ENCODE peak calls at places on chromosomes 2 and 18, in ten cellular contexts. One of them, this sample, is unnamed.
A peak's percentile ranks its signal among the peaks of the same experiment; 100 is the strongest.

GRCh38 chr2:62774555-62775366 is 69.2 kb downstream of the EHBP1 start:
- DNase-seq in breast epithelium: no peak
- DNase-seq in psoas muscle: no peak
- DNase-seq in spleen: no peak
- DNase-seq in AG04450: no peak
- DNase-seq in cardiac muscle cell: peak; percentile 57
- DNase-seq in astrocyte: peak; percentile 61
- DNase-seq in heart left ventricle: no peak
- DNase-seq in brain microvascular endothelial cell: peak; percentile 67
- DNase-seq in H9: no peak
- DNase-seq in this sample: no peak

GRCh38 chr18:45920367-45920766 is 46.8 kb downstream of the EPG5 start:
- DNase-seq in psoas muscle: peak; percentile 93
- DNase-seq in astrocyte: peak; percentile 51
- DNase-seq in AG04450: no peak
- DNase-seq in cardiac muscle cell: no peak
- DNase-seq in H9: no peak
- DNase-seq in heart left ventricle: peak; percentile 78
- DNase-seq in breast epithelium: peak; percentile 82
- DNase-seq in brain microvascular endothelial cell: peak; percentile 30
- DNase-seq in spleen: peak; percentile 83
- DNase-seq in this sample: no peak

GRCh38 chr2:183037281-183037659 is 987 bp downstream of the NCKAP1 start:
- DNase-seq in heart left ventricle: no peak
- DNase-seq in AG04450: no peak
- DNase-seq in brain microvascular endothelial cell: no peak
- DNase-seq in cardiac muscle cell: no peak
- DNase-seq in H9: no peak
- DNase-seq in breast epithelium: no peak
- DNase-seq in spleen: no peak
- DNase-seq in psoas muscle: no peak
- DNase-seq in astrocyte: peak; percentile 32
- DNase-seq in this sample: no peak

GRCh38 chr2:36952748-36953197 is 13.6 kb downstream of the STRN start:
- DNase-seq in spleen: no peak
- DNase-seq in heart left ventricle: no peak
- DNase-seq in cardiac muscle cell: no peak
- DNase-seq in breast epithelium: no peak
- DNase-seq in psoas muscle: no peak
- DNase-seq in AG04450: no peak
- DNase-seq in brain microvascular endothelial cell: no peak
- DNase-seq in astrocyte: no peak
- DNase-seq in H9: no peak
- DNase-seq in this sample: no peak

GRCh38 chr2:109528811-109529501 is 84.8 kb downstream of the SEPTIN10 start:
- DNase-seq in breast epithelium: no peak
- DNase-seq in astrocyte: no peak
- DNase-seq in psoas muscle: no peak
- DNase-seq in spleen: peak; percentile 66
- DNase-seq in cardiac muscle cell: no peak
- DNase-seq in brain microvascular endothelial cell: no peak
- DNase-seq in AG04450: no peak
- DNase-seq in H9: peak; percentile 17
- DNase-seq in heart left ventricle: no peak
- DNase-seq in this sample: no peak

GRCh38 chr2:118242216-118242615 is 153.9 kb downstream of the INSIG2 start:
- DNase-seq in H9: no peak
- DNase-seq in AG04450: no peak
- DNase-seq in cardiac muscle cell: no peak
- DNase-seq in astrocyte: no peak
- DNase-seq in heart left ventricle: no peak
- DNase-seq in psoas muscle: no peak
- DNase-seq in breast epithelium: no peak
- DNase-seq in brain microvascular endothelial cell: no peak
- DNase-seq in spleen: no peak
- DNase-seq in this sample: no peak

GRCh38 chr2:162301151-162301804 is 17.2 kb downstream of the IFIH1 start:
- DNase-seq in spleen: no peak
- DNase-seq in H9: no peak
- DNase-seq in heart left ventricle: peak; percentile 18
- DNase-seq in astrocyte: peak; percentile 38
- DNase-seq in brain microvascular endothelial cell: peak; percentile 44
- DNase-seq in cardiac muscle cell: peak; percentile 78
- DNase-seq in AG04450: peak; percentile 55
- DNase-seq in psoas muscle: no peak
- DNase-seq in breast epithelium: no peak
- DNase-seq in this sample: peak; percentile 28

GRCh38 chr2:219252570-219252899 is 508 bp upstream of the TUBA4B start:
- DNase-seq in astrocyte: no peak
- DNase-seq in AG04450: no peak
- DNase-seq in H9: no peak
- DNase-seq in brain microvascular endothelial cell: no peak
- DNase-seq in spleen: no peak
- DNase-seq in heart left ventricle: no peak
- DNase-seq in psoas muscle: no peak
- DNase-seq in breast epithelium: no peak
- DNase-seq in cardiac muscle cell: no peak
- DNase-seq in this sample: no peak

GRCh38 chr2:102273619-102274211 is 37.6 kb upstream of the IL1RL1 start:
- DNase-seq in heart left ventricle: no peak
- DNase-seq in brain microvascular endothelial cell: peak; percentile 68
- DNase-seq in astrocyte: no peak
- DNase-seq in psoas muscle: no peak
- DNase-seq in breast epithelium: no peak
- DNase-seq in H9: no peak
- DNase-seq in spleen: no peak
- DNase-seq in AG04450: no peak
- DNase-seq in cardiac muscle cell: no peak
- DNase-seq in this sample: no peak

GRCh38 chr18:1585881-1586488 is 681.3 kb downstream of the ADCYAP1 start:
- DNase-seq in cardiac muscle cell: peak; percentile 49
- DNase-seq in brain microvascular endothelial cell: peak; percentile 3
- DNase-seq in H9: no peak
- DNase-seq in heart left ventricle: no peak
- DNase-seq in AG04450: no peak
- DNase-seq in psoas muscle: no peak
- DNase-seq in breast epithelium: no peak
- DNase-seq in spleen: no peak
- DNase-seq in astrocyte: peak; percentile 24
- DNase-seq in this sample: no peak

GRCh38 chr2:68320118-68320641 is 431 bp upstream of the CNRIP1 start:
- DNase-seq in cardiac muscle cell: peak; percentile 58
- DNase-seq in psoas muscle: no peak
- DNase-seq in heart left ventricle: peak; percentile 12
- DNase-seq in AG04450: no peak
- DNase-seq in H9: peak; percentile 66
- DNase-seq in breast epithelium: no peak
- DNase-seq in astrocyte: peak; percentile 15
- DNase-seq in brain microvascular endothelial cell: no peak
- DNase-seq in spleen: no peak
- DNase-seq in this sample: no peak

GRCh38 chr18:2112435-2113045 is 458.8 kb downstream of the METTL4 start:
- DNase-seq in heart left ventricle: no peak
- DNase-seq in astrocyte: peak; percentile 26
- DNase-seq in AG04450: no peak
- DNase-seq in H9: no peak
- DNase-seq in cardiac muscle cell: no peak
- DNase-seq in psoas muscle: no peak
- DNase-seq in breast epithelium: no peak
- DNase-seq in spleen: no peak
- DNase-seq in brain microvascular endothelial cell: no peak
- DNase-seq in this sample: no peak

GRCh38 chr2:109500910-109501309 is 112.9 kb downstream of the SEPTIN10 start:
- DNase-seq in breast epithelium: no peak
- DNase-seq in heart left ventricle: no peak
- DNase-seq in psoas muscle: no peak
- DNase-seq in H9: no peak
- DNase-seq in spleen: peak; percentile 50
- DNase-seq in brain microvascular endothelial cell: no peak
- DNase-seq in astrocyte: no peak
- DNase-seq in cardiac muscle cell: no peak
- DNase-seq in AG04450: no peak
- DNase-seq in this sample: no peak

DNA sequence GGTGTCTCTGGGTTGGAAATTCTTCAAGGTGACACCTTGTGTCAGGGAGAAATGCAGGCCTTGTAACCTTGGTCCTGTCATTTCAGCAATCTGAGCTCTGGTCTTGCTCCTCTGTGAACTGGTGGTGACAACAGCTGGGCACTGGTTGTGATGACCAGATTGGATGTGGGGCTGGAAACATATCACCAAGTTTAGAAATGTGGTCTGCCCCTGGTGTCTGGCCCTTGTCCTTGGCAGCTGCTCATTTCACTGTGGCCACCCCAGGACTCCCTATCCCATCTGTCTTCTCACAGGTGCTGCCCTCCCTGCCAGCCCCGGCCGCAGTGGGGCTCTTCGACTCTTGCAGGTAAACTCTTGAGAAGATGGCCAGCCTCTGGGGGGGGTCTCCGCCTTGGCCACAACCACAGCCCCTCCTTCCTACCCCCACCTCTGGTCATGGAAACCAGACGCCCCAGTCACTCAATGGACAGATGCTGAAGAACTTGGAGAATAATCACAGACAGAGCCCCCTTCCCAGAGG is 20.7 kb downstream of the SIX3 start:
- DNase-seq in brain microvascular endothelial cell: no peak
- DNase-seq in heart left ventricle: no peak
- DNase-seq in cardiac muscle cell: no peak
- DNase-seq in AG04450: no peak
- DNase-seq in spleen: no peak
- DNase-seq in psoas muscle: no peak
- DNase-seq in H9: no peak
- DNase-seq in astrocyte: no peak
- DNase-seq in breast epithelium: no peak
- DNase-seq in this sample: no peak
- H3K27me3 ChIP-seq in brain microvascular endothelial cell: no peaks in the 10 kb centered on the region
- H3K27me3 ChIP-seq in heart left ventricle: no peaks in the 10 kb centered on the region
- H3K27me3 ChIP-seq in cardiac muscle cell: peaks cover 97% of the 10 kb centered on the region
- H3K27me3 ChIP-seq in AG04450: peaks cover 20% of the 10 kb centered on the region
- H3K27me3 ChIP-seq in spleen: peaks cover 86% of the 10 kb centered on the region
- H3K27me3 ChIP-seq in psoas muscle: peaks cover 12% of the 10 kb centered on the region
- H3K27me3 ChIP-seq in H9: no peaks in the 10 kb centered on the region
- H3K27me3 ChIP-seq in astrocyte: peaks cover 4% of the 10 kb centered on the region
- H3K27me3 ChIP-seq in breast epithelium: no peaks in the 10 kb centered on the region
- H3K27me3 ChIP-seq in this sample: peaks cover 20% of the 10 kb centered on the region

GRCh38 chr2:189267491-189267890 is 87.9 kb upstream of the COL5A2 start:
- DNase-seq in psoas muscle: no peak
- DNase-seq in spleen: no peak
- DNase-seq in breast epithelium: no peak
- DNase-seq in cardiac muscle cell: no peak
- DNase-seq in astrocyte: no peak
- DNase-seq in AG04450: no peak
- DNase-seq in brain microvascular endothelial cell: no peak
- DNase-seq in H9: no peak
- DNase-seq in heart left ventricle: no peak
- DNase-seq in this sample: no peak
- H3K27ac ChIP-seq in psoas muscle: no peak overlapping the region
- H3K27ac ChIP-seq in spleen: no peak overlapping the region
- H3K27ac ChIP-seq in breast epithelium: no peak overlapping the region
- H3K27ac ChIP-seq in cardiac muscle cell: no peak overlapping the region
- H3K27ac ChIP-seq in astrocyte: peak overlapping the region; percentile 79
- H3K27ac ChIP-seq in AG04450: peak overlapping the region; percentile 55
- H3K27ac ChIP-seq in brain microvascular endothelial cell: peak overlapping the region; percentile 83
- H3K27ac ChIP-seq in H9: no peak overlapping the region
- H3K27ac ChIP-seq in heart left ventricle: no peak overlapping the region
- H3K27ac ChIP-seq in this sample: no peak overlapping the region

GRCh38 chr18:22176622-22177495 is 7.5 kb downstream of the GATA6 start:
- DNase-seq in breast epithelium: no peak
- DNase-seq in astrocyte: no peak
- DNase-seq in cardiac muscle cell: peak; percentile 41
- DNase-seq in psoas muscle: no peak
- DNase-seq in brain microvascular endothelial cell: no peak
- DNase-seq in heart left ventricle: no peak
- DNase-seq in H9: peak; percentile 48
- DNase-seq in AG04450: no peak
- DNase-seq in spleen: no peak
- DNase-seq in this sample: no peak

GRCh38 chr18:22177496-22177866 is 8.1 kb downstream of the GATA6 start:
- DNase-seq in psoas muscle: no peak
- DNase-seq in brain microvascular endothelial cell: no peak
- DNase-seq in H9: no peak
- DNase-seq in cardiac muscle cell: no peak
- DNase-seq in breast epithelium: no peak
- DNase-seq in spleen: no peak
- DNase-seq in heart left ventricle: no peak
- DNase-seq in astrocyte: no peak
- DNase-seq in AG04450: no peak
- DNase-seq in this sample: no peak

GRCh38 chr18:22175326-22175725 is 5.9 kb downstream of the GATA6 start:
- DNase-seq in brain microvascular endothelial cell: no peak
- DNase-seq in H9: no peak
- DNase-seq in breast epithelium: no peak
- DNase-seq in AG04450: no peak
- DNase-seq in spleen: no peak
- DNase-seq in psoas muscle: no peak
- DNase-seq in cardiac muscle cell: no peak
- DNase-seq in astrocyte: no peak
- DNase-seq in heart left ventricle: no peak
- DNase-seq in this sample: no peak

GRCh38 chr18:22174341-22175148 is 5.2 kb downstream of the GATA6 start:
- DNase-seq in astrocyte: no peak
- DNase-seq in H9: no peak
- DNase-seq in brain microvascular endothelial cell: no peak
- DNase-seq in cardiac muscle cell: peak; percentile 48
- DNase-seq in psoas muscle: no peak
- DNase-seq in spleen: no peak
- DNase-seq in AG04450: no peak
- DNase-seq in breast epithelium: no peak
- DNase-seq in heart left ventricle: peak; percentile 49
- DNase-seq in this sample: no peak

GRCh38 chr18:22176282-22176621 is 6.9 kb downstream of the GATA6 start:
- DNase-seq in heart left ventricle: no peak
- DNase-seq in brain microvascular endothelial cell: no peak
- DNase-seq in cardiac muscle cell: no peak
- DNase-seq in spleen: no peak
- DNase-seq in psoas muscle: no peak
- DNase-seq in AG04450: no peak
- DNase-seq in H9: no peak
- DNase-seq in astrocyte: no peak
- DNase-seq in breast epithelium: no peak
- DNase-seq in this sample: no peak
- H3K27me3 ChIP-seq in heart left ventricle: no peaks in the 10 kb centered on the region
- H3K27me3 ChIP-seq in brain microvascular endothelial cell: no peaks in the 10 kb centered on the region
- H3K27me3 ChIP-seq in cardiac muscle cell: no peaks in the 10 kb centered on the region
- H3K27me3 ChIP-seq in spleen: peaks cover 79% of the 10 kb centered on the region
- H3K27me3 ChIP-seq in psoas muscle: peaks cover 88% of the 10 kb centered on the region
- H3K27me3 ChIP-seq in AG04450: no peaks in the 10 kb centered on the region
- H3K27me3 ChIP-seq in H9: peaks cover 79% of the 10 kb centered on the region
- H3K27me3 ChIP-seq in astrocyte: peaks cover 23% of the 10 kb centered on the region
- H3K27me3 ChIP-seq in breast epithelium: peaks cover 11% of the 10 kb centered on the region
- H3K27me3 ChIP-seq in this sample: peaks cover 65% of the 10 kb centered on the region

DNA sequence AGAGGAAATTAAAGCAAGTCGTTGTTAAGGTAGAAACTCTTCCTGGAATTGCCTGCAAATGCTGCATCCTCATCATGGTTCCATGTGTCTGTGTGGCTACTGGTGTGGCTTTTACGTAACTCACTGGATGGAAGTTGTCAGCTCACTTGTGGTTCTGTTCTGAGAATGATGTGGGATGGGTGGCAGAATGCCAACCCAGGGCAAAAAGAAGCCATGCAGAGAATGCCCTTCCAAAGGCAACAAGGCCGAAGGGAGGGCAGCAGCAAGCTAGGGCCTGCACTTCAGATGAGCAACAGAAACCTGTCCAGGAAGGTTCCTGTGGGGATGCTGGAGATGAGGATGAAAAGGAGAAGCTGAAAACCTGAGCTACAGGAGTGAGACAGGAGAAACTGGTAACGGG is 10.4 kb upstream of the NAPG start:
- DNase-seq in cardiac muscle cell: no peak
- DNase-seq in heart left ventricle: no peak
- DNase-seq in psoas muscle: no peak
- DNase-seq in spleen: no peak
- DNase-seq in H9: no peak
- DNase-seq in AG04450: no peak
- DNase-seq in astrocyte: no peak
- DNase-seq in breast epithelium: peak; percentile 81
- DNase-seq in brain microvascular endothelial cell: no peak
- DNase-seq in this sample: no peak
- H3K27ac ChIP-seq in cardiac muscle cell: no peak overlapping the region
- H3K27ac ChIP-seq in heart left ventricle: no peak overlapping the region
- H3K27ac ChIP-seq in psoas muscle: no peak overlapping the region
- H3K27ac ChIP-seq in spleen: no peak overlapping the region
- H3K27ac ChIP-seq in H9: no peak overlapping the region
- H3K27ac ChIP-seq in AG04450: no peak overlapping the region
- H3K27ac ChIP-seq in astrocyte: no peak overlapping the region
- H3K27ac ChIP-seq in breast epithelium: peak overlapping the region; percentile 57
- H3K27ac ChIP-seq in brain microvascular endothelial cell: no peak overlapping the region
- H3K27ac ChIP-seq in this sample: no peak overlapping the region

This sample was measured in CD4-positive, alpha-beta T cell.